ENCODE peak calls at places on chromosomes 2 and 18, in four cellular contexts. One of them, this sample, is unnamed. For H3K4me1, the result is how much of the 10 kb centered on the place peaks cover.

GRCh38 chr2:234026111-234026510 is 24.4 kb upstream of the SPP2 start:
- DNase-seq in CD4-positive, alpha-beta memory T cell: no peak
- DNase-seq in effector memory CD4-positive, alpha-beta T cell: no peak
- DNase-seq in uterus: no peak
- DNase-seq in this sample: no peak

GRCh38 chr2:239167011-239167673 is 233.7 kb downstream of the HDAC4 start:
- DNase-seq in CD4-positive, alpha-beta memory T cell: no peak
- DNase-seq in effector memory CD4-positive, alpha-beta T cell: no peak
- DNase-seq in uterus: peak
- DNase-seq in this sample: no peak

GRCh38 chr2:26541401-26542193 is 63.7 kb upstream of the OTOF start:
- DNase-seq in uterus: no peak
- DNase-seq in effector memory CD4-positive, alpha-beta T cell: no peak
- DNase-seq in CD4-positive, alpha-beta memory T cell: no peak
- DNase-seq in this sample: no peak

GRCh38 chr2:146874260-146874658 is 970.6 kb upstream of the ACVR2A start:
- DNase-seq in uterus: peak
- DNase-seq in CD4-positive, alpha-beta memory T cell: no peak
- DNase-seq in effector memory CD4-positive, alpha-beta T cell: no peak
- DNase-seq in this sample: no peak

GRCh38 chr2:120132190-120132589 is 91.0 kb downstream of the TMEM185B start:
- DNase-seq in uterus: no peak
- DNase-seq in effector memory CD4-positive, alpha-beta T cell: no peak
- DNase-seq in CD4-positive, alpha-beta memory T cell: no peak
- DNase-seq in this sample: no peak

GRCh38 chr2:194104687-194105086 is 1552.3 kb upstream of the SLC39A10 start:
- DNase-seq in uterus: no peak
- DNase-seq in effector memory CD4-positive, alpha-beta T cell: no peak
- DNase-seq in CD4-positive, alpha-beta memory T cell: no peak
- DNase-seq in this sample: no peak

GRCh38 chr18:34977787-34978532 is 63.3 kb upstream of the MAPRE2 start:
- DNase-seq in CD4-positive, alpha-beta memory T cell: peak
- DNase-seq in uterus: no peak
- DNase-seq in effector memory CD4-positive, alpha-beta T cell: no peak
- DNase-seq in this sample: peak

GRCh38 chr2:237517163-237517562 is 30.1 kb downstream of the MLPH start:
- DNase-seq in effector memory CD4-positive, alpha-beta T cell: no peak
- DNase-seq in uterus: no peak
- DNase-seq in CD4-positive, alpha-beta memory T cell: no peak
- DNase-seq in this sample: no peak

GRCh38 chr2:10990561-10991111 is 78.9 kb downstream of the KCNF1 start:
- DNase-seq in effector memory CD4-positive, alpha-beta T cell: no peak
- DNase-seq in uterus: no peak
- DNase-seq in CD4-positive, alpha-beta memory T cell: no peak
- DNase-seq in this sample: no peak

GRCh38 chr2:198066597-198066996 is 262.2 kb downstream of the PLCL1 start:
- DNase-seq in CD4-positive, alpha-beta memory T cell: no peak
- DNase-seq in effector memory CD4-positive, alpha-beta T cell: no peak
- DNase-seq in uterus: no peak
- DNase-seq in this sample: no peak

GRCh38 chr18:45251236-45251635 is 364.0 kb upstream of the SLC14A2 start:
- DNase-seq in CD4-positive, alpha-beta memory T cell: no peak
- DNase-seq in uterus: no peak
- DNase-seq in effector memory CD4-positive, alpha-beta T cell: no peak
- DNase-seq in this sample: no peak

GRCh38 chr2:152534460-152535131 is 182.7 kb downstream of the PRPF40A start:
- DNase-seq in effector memory CD4-positive, alpha-beta T cell: no peak
- DNase-seq in uterus: no peak
- DNase-seq in CD4-positive, alpha-beta memory T cell: no peak
- DNase-seq in this sample: no peak

GRCh38 chr2:117948585-117948984 is 65.3 kb downstream of the CCDC93 start:
- DNase-seq in effector memory CD4-positive, alpha-beta T cell: no peak
- DNase-seq in CD4-positive, alpha-beta memory T cell: no peak
- DNase-seq in uterus: no peak
- DNase-seq in this sample: no peak

GRCh38 chr2:170500770-170501169 is 214.4 kb upstream of the SP5 start:
- DNase-seq in uterus: peak
- DNase-seq in CD4-positive, alpha-beta memory T cell: no peak
- DNase-seq in effector memory CD4-positive, alpha-beta T cell: no peak
- DNase-seq in this sample: no peak

GRCh38 chr2:23465982-23466381 is 81.0 kb downstream of the KLHL29 start:
- DNase-seq in effector memory CD4-positive, alpha-beta T cell: no peak
- DNase-seq in CD4-positive, alpha-beta memory T cell: no peak
- DNase-seq in uterus: no peak
- DNase-seq in this sample: no peak

DNA sequence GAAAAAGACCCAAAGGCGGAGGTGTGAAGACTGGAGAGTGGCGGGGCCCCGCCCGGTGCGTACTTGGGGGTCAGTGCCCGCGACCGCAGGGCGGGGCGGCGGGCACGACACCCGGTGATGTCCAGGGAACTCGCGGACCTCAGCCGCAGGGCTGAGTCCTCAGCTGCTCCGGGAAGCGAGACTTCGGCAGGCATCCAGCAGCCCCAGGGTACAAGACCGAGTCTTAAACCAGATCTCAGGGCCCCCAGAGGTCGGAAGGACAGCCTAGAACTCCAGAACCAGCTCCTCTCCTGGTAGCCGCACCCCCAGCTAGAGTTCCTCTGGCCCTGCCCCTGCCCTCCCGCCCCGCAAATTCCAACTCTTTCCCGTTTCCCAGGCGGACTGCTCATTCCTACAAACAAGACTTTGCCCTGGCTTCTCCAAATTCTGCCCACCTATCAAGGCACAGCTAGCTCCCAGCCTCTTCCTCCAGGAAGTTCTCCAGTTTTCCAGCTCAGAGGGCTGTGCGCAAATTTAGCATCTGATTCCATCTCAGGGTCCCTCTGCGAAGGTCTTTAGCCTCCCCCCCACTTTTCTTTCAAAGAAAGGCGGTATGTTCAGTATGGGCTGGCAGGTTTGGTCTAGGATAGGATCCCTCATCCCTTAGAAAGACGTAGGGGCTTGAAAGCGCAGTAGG is 26.0 kb upstream of the NOTO start:
- DNase-seq in CD4-positive, alpha-beta memory T cell: no peak
- DNase-seq in effector memory CD4-positive, alpha-beta T cell: no peak
- DNase-seq in uterus: peak
- DNase-seq in this sample: no peak
- H3K4me3 ChIP-seq in CD4-positive, alpha-beta memory T cell: peak
- H3K4me3 ChIP-seq in effector memory CD4-positive, alpha-beta T cell: peak
- H3K4me3 ChIP-seq in uterus: peak
- H3K4me3 ChIP-seq in this sample: no peak

GRCh38 chr18:58861353-58861752 is 3.3 kb upstream of the ZNF532 start:
- DNase-seq in effector memory CD4-positive, alpha-beta T cell: no peak
- DNase-seq in CD4-positive, alpha-beta memory T cell: no peak
- DNase-seq in uterus: no peak
- DNase-seq in this sample: no peak

GRCh38 chr18:58862404-58862803 is 2.3 kb upstream of the ZNF532 start:
- DNase-seq in effector memory CD4-positive, alpha-beta T cell: no peak
- DNase-seq in CD4-positive, alpha-beta memory T cell: no peak
- DNase-seq in uterus: no peak
- DNase-seq in this sample: no peak

GRCh38 chr18:58861853-58862252 is 2.8 kb upstream of the ZNF532 start:
- DNase-seq in uterus: no peak
- DNase-seq in CD4-positive, alpha-beta memory T cell: no peak
- DNase-seq in effector memory CD4-positive, alpha-beta T cell: no peak
- DNase-seq in this sample: no peak

GRCh38 chr18:58863539-58864145 is 1.0 kb upstream of the ZNF532 start:
- DNase-seq in effector memory CD4-positive, alpha-beta T cell: no peak
- DNase-seq in CD4-positive, alpha-beta memory T cell: peak
- DNase-seq in uterus: peak
- DNase-seq in this sample: no peak

DNA sequence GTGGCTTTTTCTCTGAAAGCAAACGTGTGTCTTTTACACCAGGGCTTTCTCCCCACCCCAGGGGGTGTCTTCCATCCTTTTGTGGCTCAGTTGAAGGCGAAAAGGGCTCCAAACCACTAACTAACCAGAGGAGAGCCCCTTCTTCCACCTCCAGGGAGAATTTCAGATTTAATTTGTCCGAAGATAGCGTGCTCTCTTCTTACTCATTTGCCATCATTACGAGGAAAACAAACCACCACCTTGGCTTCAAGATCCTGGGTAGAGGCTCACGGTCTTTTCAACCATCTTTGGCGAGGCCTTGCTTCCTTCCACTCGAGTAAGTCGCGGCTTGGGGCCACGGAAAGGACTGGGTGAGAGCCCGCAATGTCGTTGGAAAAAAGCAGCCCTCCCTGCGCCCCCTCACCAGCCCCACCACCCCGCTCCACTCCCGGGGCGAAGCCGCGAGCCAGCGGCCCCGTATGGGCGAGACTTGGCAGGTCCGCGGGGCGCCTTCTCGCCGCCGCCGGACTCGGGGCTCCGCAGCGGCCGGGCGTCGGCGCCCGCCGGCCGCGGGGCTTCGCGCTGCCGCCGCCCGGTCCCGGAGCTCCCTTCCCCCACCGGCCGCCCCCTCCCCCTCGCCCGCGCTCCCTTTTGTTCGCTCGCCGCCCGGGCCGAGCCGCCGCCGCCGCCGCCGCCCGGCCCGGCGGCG is 1.7 kb upstream of the ZNF532 start:
- DNase-seq in uterus: peak
- DNase-seq in CD4-positive, alpha-beta memory T cell: peak
- DNase-seq in effector memory CD4-positive, alpha-beta T cell: no peak
- DNase-seq in this sample: no peak
- H3K4me1 ChIP-seq in uterus: under half
- H3K4me1 ChIP-seq in CD4-positive, alpha-beta memory T cell: under half
- H3K4me1 ChIP-seq in effector memory CD4-positive, alpha-beta T cell: under half
- H3K4me1 ChIP-seq in this sample: under half

DNA sequence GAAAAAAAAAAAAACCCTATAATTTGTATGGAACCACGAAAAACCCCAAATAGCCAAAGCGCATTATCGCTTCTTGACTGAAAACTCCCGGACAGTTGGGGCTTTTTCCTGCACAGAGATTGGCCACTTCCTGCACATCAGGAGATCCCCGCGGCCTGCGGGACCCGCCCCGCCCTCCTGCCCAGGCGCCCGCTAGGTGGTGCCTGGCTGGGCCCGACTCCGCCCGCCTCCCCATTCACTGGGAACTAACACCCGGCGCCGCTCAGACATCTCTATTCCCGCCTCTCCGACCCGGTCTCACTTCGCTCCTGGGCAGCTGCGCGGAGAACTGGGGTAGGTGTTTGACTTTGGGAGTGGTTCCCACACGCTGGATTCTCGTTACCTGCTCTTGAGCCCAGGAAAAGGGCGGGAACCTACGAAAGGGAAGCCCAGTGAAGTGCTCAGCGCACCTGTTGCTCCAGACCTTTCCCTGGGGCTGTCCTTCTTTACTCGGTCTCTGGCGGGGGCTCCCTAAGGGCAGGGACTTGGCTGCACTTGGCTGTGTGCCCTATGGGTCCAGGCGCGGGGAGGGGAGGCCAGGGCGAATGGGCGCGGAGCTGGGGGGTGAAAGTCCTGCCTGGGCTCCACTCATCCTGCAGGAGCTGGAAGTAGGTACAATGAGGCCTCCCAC is at the start of gene HMSD:
- DNase-seq in uterus: no peak
- DNase-seq in CD4-positive, alpha-beta memory T cell: peak
- DNase-seq in effector memory CD4-positive, alpha-beta T cell: peak
- DNase-seq in this sample: no peak
- H3K4me3 ChIP-seq in uterus: no peak
- H3K4me3 ChIP-seq in CD4-positive, alpha-beta memory T cell: peak
- H3K4me3 ChIP-seq in effector memory CD4-positive, alpha-beta T cell: peak
- H3K4me3 ChIP-seq in this sample: no peak

DNA sequence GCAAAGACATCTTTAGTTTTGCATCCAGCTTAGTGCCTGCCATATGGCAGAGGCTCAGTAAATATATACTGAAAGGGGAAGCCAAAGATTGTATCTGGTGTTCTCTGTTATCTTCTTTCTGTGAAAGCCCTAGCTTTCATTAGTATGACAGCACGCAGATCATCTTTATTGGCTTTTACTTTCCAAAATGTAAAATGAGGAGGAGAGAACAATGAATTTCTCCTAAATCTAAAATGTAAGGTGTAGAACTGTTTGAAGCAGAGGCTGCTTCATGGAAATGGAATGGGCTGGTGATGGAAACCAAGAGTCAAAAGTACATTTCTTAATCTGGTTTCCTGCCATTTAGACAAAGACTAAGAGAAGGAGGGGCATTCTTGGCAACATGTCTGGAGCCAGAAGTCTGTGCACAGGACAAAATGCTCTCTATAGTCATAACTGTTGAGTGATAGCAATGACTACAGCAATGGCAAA is 1029.9 kb upstream of the PIK3C3 start:
- DNase-seq in uterus: no peak
- DNase-seq in CD4-positive, alpha-beta memory T cell: no peak
- DNase-seq in effector memory CD4-positive, alpha-beta T cell: no peak
- DNase-seq in this sample: no peak
- H3K4me1 ChIP-seq in uterus: under half
- H3K4me1 ChIP-seq in CD4-positive, alpha-beta memory T cell: under half
- H3K4me1 ChIP-seq in effector memory CD4-positive, alpha-beta T cell: under half
- H3K4me1 ChIP-seq in this sample: under half

This sample was measured in DND-41.